ENCODE peak calls at places on chromosomes 3 and 15, in four cellular contexts. B is A172; M is amniotic stem cell; K is stimulated activated effector memory CD8-positive, alpha-beta T cell treated with anti-CD3 and anti-CD28 coated beads, Interleukin-12 subunit alpha, Interleukin-12 subunit beta, amount 100 ng/mL, for 72 hours. L is an unnamed sample.

GRCh38 chr15:79339588-79340314 is 28.8 kb downstream of the TMED3 start:
- DNase-seq in B (peak), M (peak), K (no peak), L (peak)

GRCh38 chr3:156488771-156489170 is 66.1 kb downstream of the SSR3 start:
- DNase-seq in B (peak), M (no peak), K (no peak), L (no peak)

GRCh38 chr3:142279965-142280590 is 54.7 kb upstream of the GK5 start:
- DNase-seq in B (peak), M (peak), K (peak), L (peak)

GRCh38 chr3:183572935-183573334 is 17.4 kb upstream of the KLHL6 start:
- DNase-seq in B (no peak), M (no peak), K (no peak), L (no peak)

GRCh38 chr15:59801649-59802048 is 112.5 kb upstream of the BNIP2 start:
- DNase-seq in B (no peak), M (no peak), K (no peak), L (no peak)

GRCh38 chr3:21573291-21573690 is 177.7 kb downstream of the ZNF385D start:
- DNase-seq in B (peak), M (no peak), K (no peak), L (no peak)

GRCh38 chr3:99498544-99499234 is 139.7 kb upstream of the COL8A1 start:
- DNase-seq in B (no peak), M (no peak), K (no peak), L (no peak)

GRCh38 chr3:61733866-61734265 is 172.5 kb downstream of the PTPRG start:
- DNase-seq in B (no peak), M (no peak), K (no peak), L (no peak)

GRCh38 chr3:64974401-64974800 is 286.6 kb upstream of the ADAMTS9 start:
- DNase-seq in B (no peak), M (no peak), K (no peak), L (no peak)

GRCh38 chr15:31782951-31783350 is 247.4 kb upstream of the CHRNA7 start:
- DNase-seq in B (no peak), M (no peak), K (no peak), L (no peak)

GRCh38 chr15:92069308-92070244 is 216.1 kb downstream of the SLCO3A1 start:
- DNase-seq in B (peak), M (peak), K (peak), L (peak)

GRCh38 chr15:48062476-48062875 is 58.3 kb upstream of the SLC24A5 start:
- DNase-seq in B (peak), M (no peak), K (no peak), L (peak)

GRCh38 chr3:66200147-66200546 is 20.7 kb upstream of the SLC25A26 start:
- DNase-seq in B (no peak), M (no peak), K (no peak), L (no peak)

GRCh38 chr15:63013052-63013808 is 29.3 kb upstream of the TPM1 start:
- DNase-seq in B (peak), M (peak), K (no peak), L (no peak)

GRCh38 chr3:61073532-61073931 is 177.7 kb downstream of the FHIT start:
- DNase-seq in B (no peak), M (no peak), K (no peak), L (no peak)

GRCh38 chr3:113844622-113845222 is 6.1 kb downstream of the GRAMD1C start:
- DNase-seq in B (peak), M (no peak), K (no peak), L (peak)

GRCh38 chr15:86164222-86164898 is 84.7 kb downstream of the AGBL1 start:
- DNase-seq in B (peak), M (no peak), K (no peak), L (no peak)

GRCh38 chr3:16801698-16802097 is 83.1 kb upstream of the PLCL2 start:
- DNase-seq in B (peak), M (no peak), K (no peak), L (no peak)

GRCh38 chr15:39874890-39875549 is 45.0 kb downstream of the GPR176 start:
- DNase-seq in B (no peak), M (no peak), K (no peak), L (no peak)

GRCh38 chr3:32414527-32415202 is 23.0 kb downstream of the CMTM7 start:
- DNase-seq in B (peak), M (no peak), K (no peak), L (no peak)

GRCh38 chr3:129429080-129429451 is 630 bp upstream of the EFCAB12 start:
- DNase-seq in B (no peak), M (no peak), K (no peak), L (no peak)

GRCh38 chr3:149471991-149472390 is 2.5 kb upstream of the TM4SF4 start:
- DNase-seq in B (no peak), M (no peak), K (no peak), L (no peak)

GRCh38 chr15:87365221-87365620 is 891.3 kb downstream of the NTRK3 start:
- DNase-seq in B (peak), M (no peak), K (no peak), L (no peak)

GRCh38 chr3:130345487-130346079 is at the start of gene COL6A5:
- DNase-seq in B (no peak), M (no peak), K (no peak), L (no peak)

GRCh38 chr3:109109574-109109973 is 8.4 kb downstream of the MORC1 start:
- DNase-seq in B (no peak), M (no peak), K (no peak), L (no peak)

GRCh38 chr15:58632789-58633188 is 116.7 kb downstream of the ADAM10 start:
- DNase-seq in B (no peak), M (no peak), K (no peak), L (no peak)

GRCh38 chr3:42043116-42043796 is 47.9 kb upstream of the TRAK1 start:
- DNase-seq in B (no peak), M (no peak), K (no peak), L (peak)

GRCh38 chr3:125140011-125140813 is 72.3 kb downstream of the SLC12A8 start:
- DNase-seq in B (no peak), M (peak), K (no peak), L (no peak)

GRCh38 chr3:193295985-193296384 is 55.0 kb downstream of the PLAAT1 start:
- DNase-seq in B (no peak), M (no peak), K (no peak), L (no peak)

GRCh38 chr15:31869640-31870335 is 160.5 kb upstream of the CHRNA7 start:
- DNase-seq in B (no peak), M (no peak), K (no peak), L (no peak)